ENCODE peak calls at places on chromosomes 6 and 20, in four cellular contexts. T is OCI-M1; J is glutamatergic neuron; P is stimulated activated CD8-positive, alpha-beta memory T cell treated with anti-CD3 and anti-CD28 coated beads, Interleukin-15, amount 100 ng/mL, for 4 hours. Q is an unnamed sample.

GRCh38 chr20:35281506-35282101 is 3.0 kb downstream of the EIF6 start:
- DNase-seq in J (no peak), T (no peak), P (no peak), Q (no peak)

GRCh38 chr20:38987777-38988176 is 25.6 kb downstream of the DHX35 start:
- DNase-seq in T (no peak), J (no peak), P (no peak), Q (no peak)

GRCh38 chr20:20737158-20737557 is 24.7 kb upstream of the RALGAPA2 start:
- DNase-seq in J (no peak), P (no peak), T (no peak), Q (no peak)

GRCh38 chr6:1335367-1336037 is 23.6 kb downstream of the FOXQ1 start:
- DNase-seq in T (no peak), P (no peak), J (no peak), Q (no peak)

GRCh38 chr20:2468581-2469407 is 1.8 kb downstream of the SNRPB start:
- DNase-seq in P (no peak), T (no peak), J (no peak), Q (no peak)

GRCh38 chr6:15194453-15194852 is 51.4 kb upstream of the JARID2 start:
- DNase-seq in T (peak), P (no peak), J (no peak), Q (no peak)

GRCh38 chr6:46246081-46246480 is 75.3 kb upstream of the ENPP5 start:
- DNase-seq in J (no peak), T (no peak), P (no peak), Q (no peak)

GRCh38 chr6:14105547-14105946 is 12.0 kb upstream of the CD83 start:
- DNase-seq in P (no peak), J (no peak), T (no peak), Q (no peak)

GRCh38 chr6:23964865-23965264 is 161.2 kb upstream of the NRSN1 start:
- DNase-seq in P (no peak), J (no peak), T (peak), Q (no peak)

GRCh38 chr20:58895099-58895795 is 42.7 kb downstream of the GNAS start:
- DNase-seq in T (peak), P (no peak), J (no peak), Q (no peak)

GRCh38 chr6:21971540-21971939 is 325.3 kb downstream of the PRL start:
- DNase-seq in P (no peak), T (peak), J (no peak), Q (no peak)

GRCh38 chr6:97000138-97000537 is 75.6 kb downstream of the KLHL32 start:
- DNase-seq in J (no peak), P (no peak), T (no peak), Q (no peak)

GRCh38 chr20:18524646-18525045 is 16.9 kb downstream of the SEC23B start:
- DNase-seq in T (no peak), J (no peak), P (no peak), Q (no peak)

GRCh38 chr6:154370545-154370944 is 13.9 kb upstream of the IPCEF1 start:
- DNase-seq in T (peak), P (no peak), J (no peak), Q (peak)

GRCh38 chr6:67131827-67132226 is 1424.8 kb upstream of the EYS start:
- DNase-seq in P (no peak), J (no peak), T (no peak), Q (no peak)

GRCh38 chr6:134517145-134517658 is 199.3 kb upstream of the SGK1 start:
- DNase-seq in P (no peak), J (peak), T (no peak), Q (peak)

GRCh38 chr20:992801-993535 is 9.1 kb downstream of the RSPO4 start:
- DNase-seq in P (no peak), J (no peak), T (no peak), Q (no peak)

GRCh38 chr6:9938801-9939200 is 476.1 kb downstream of the TFAP2A start:
- DNase-seq in P (no peak), T (no peak), J (no peak), Q (no peak)

GRCh38 chr6:85744571-85744970 is 101.9 kb upstream of the SYNCRIP start:
- DNase-seq in P (no peak), J (no peak), T (no peak), Q (no peak)

GRCh38 chr20:44154521-44155001 is 32.4 kb downstream of the JPH2 start:
- DNase-seq in T (no peak), P (no peak), J (no peak), Q (no peak)

GRCh38 chr6:157592566-157592965 is 211.6 kb downstream of the ZDHHC14 start:
- DNase-seq in P (no peak), J (no peak), T (no peak), Q (no peak)

GRCh38 chr6:7138921-7139358 is 31.2 kb downstream of the RREB1 start:
- DNase-seq in J (no peak), T (no peak), P (no peak), Q (no peak)

GRCh38 chr20:1894471-1894950 is 696 bp upstream of the SIRPA start:
- DNase-seq in P (no peak), J (peak), T (peak), Q (peak)

GRCh38 chr20:59005523-59006166 is 1.4 kb downstream of the CTSZ start:
- DNase-seq in T (no peak), P (no peak), J (peak), Q (no peak)

GRCh38 chr20:34522969-34523871 is 7.0 kb downstream of the DYNLRB1 start:
- DNase-seq in T (peak), P (no peak), J (peak), Q (peak)

GRCh38 chr20:50287512-50287911 is 96.9 kb downstream of the CEBPB start:
- DNase-seq in J (no peak), T (no peak), P (no peak), Q (no peak)

GRCh38 chr20:5003626-5004025 is 2.3 kb upstream of the SLC23A2 start:
- DNase-seq in J (no peak), T (no peak), P (no peak), Q (peak)

GRCh38 chr6:18405477-18406293 is 18.5 kb downstream of the RNF144B start:
- DNase-seq in P (no peak), J (no peak), T (no peak), Q (no peak)

GRCh38 chr6:134310817-134311216 is 7.1 kb downstream of the SGK1 start:
- DNase-seq in J (no peak), P (no peak), T (no peak), Q (no peak)